ENCODE peak calls at places on chromosome 5, in four cellular contexts. U, Y, M and F are unnamed samples.

GRCh38 chr5:74589204-74590056 is 51.1 kb downstream of the ENC1 start:
- DNase-seq in U (no peak), Y (no peak), M (no peak), F (no peak)

GRCh38 chr5:21152611-21153010 is 1164.6 kb upstream of the CDH18 start:
- DNase-seq in M (no peak), Y (no peak), U (no peak), F (no peak)

GRCh38 chr5:171706736-171707440 is 78.7 kb upstream of the SMIM23 start:
- DNase-seq in M (no peak), U (no peak), Y (no peak), F (no peak)

GRCh38 chr5:159849437-159850191 is 66.7 kb upstream of the ADRA1B start:
- DNase-seq in M (no peak), Y (no peak), U (no peak), F (no peak)

GRCh38 chr5:146447734-146448380 is 724 bp downstream of the TCERG1 start:
- DNase-seq in Y (no peak), M (no peak), U (no peak), F (peak; percentile 42)

GRCh38 chr5:73448451-73449136 is at the start of gene FOXD1:
- DNase-seq in U (peak; percentile 95), M (peak; percentile 81), Y (no peak), F (peak; percentile 71)

GRCh38 chr5:137398175-137398574 is 101.0 kb downstream of the SPOCK1 start:
- DNase-seq in M (no peak), U (no peak), Y (no peak), F (no peak)

GRCh38 chr5:124457101-124457500 is 289.3 kb downstream of the ZNF608 start:
- DNase-seq in M (no peak), U (no peak), Y (no peak), F (no peak)

GRCh38 chr5:145938699-145939531 is 2.5 kb downstream of the SH3RF2 start:
- DNase-seq in Y (no peak), M (no peak), U (no peak), F (no peak)

GRCh38 chr5:38465045-38465444 is 91.4 kb downstream of the LIFR start:
- DNase-seq in Y (no peak), U (no peak), M (no peak), F (no peak)

GRCh38 chr5:145943674-145944121 is 7.3 kb downstream of the SH3RF2 start:
- DNase-seq in U (no peak), Y (no peak), M (no peak), F (no peak)

GRCh38 chr5:23977996-23978395 is 470.6 kb downstream of the PRDM9 start:
- DNase-seq in U (no peak), Y (peak; percentile 54), M (no peak), F (peak; percentile 15)

GRCh38 chr5:132104561-132104960 is 31.0 kb downstream of the CSF2 start:
- DNase-seq in Y (no peak), U (no peak), M (no peak), F (no peak)

GRCh38 chr5:179906294-179906794 is 1.4 kb downstream of the TBC1D9B start:
- DNase-seq in U (no peak), M (no peak), Y (no peak), F (peak; percentile 49)

DNA sequence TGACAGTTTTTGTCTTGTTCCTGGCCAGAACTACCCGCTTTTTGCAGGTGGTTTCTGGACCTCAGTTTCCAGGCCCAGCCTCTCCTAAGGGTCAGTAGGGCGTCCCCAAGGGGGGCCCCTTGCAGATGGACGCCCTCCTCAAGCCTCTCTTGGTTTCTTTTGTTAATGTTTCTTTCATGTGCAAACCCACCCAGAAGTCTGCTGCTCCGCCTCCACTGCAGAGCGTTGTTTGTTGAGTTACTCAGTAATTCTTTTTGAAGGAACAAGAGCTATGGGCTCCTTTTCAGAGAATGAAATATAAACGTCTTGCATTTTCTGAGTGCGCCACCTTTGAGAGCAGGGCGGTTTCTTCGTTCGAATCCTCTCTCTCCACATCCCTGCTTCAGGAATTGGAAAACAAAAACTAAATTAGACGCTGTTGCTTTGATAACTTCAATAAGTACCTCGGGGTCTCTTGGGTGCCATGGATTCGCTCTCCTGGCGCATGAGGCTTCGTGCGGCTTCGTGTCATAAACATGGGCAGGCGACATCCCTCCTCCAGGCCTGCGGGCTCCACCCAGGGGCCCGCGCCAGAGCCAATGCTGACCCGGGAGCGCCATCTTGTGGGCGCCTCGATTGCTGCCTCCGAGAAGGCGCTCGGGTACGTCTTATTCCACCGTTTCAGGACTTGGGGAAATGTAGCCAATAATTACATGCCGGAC is 38.3 kb upstream of the CKMT2 start:
- DNase-seq in U (peak; percentile 94), M (peak; percentile 80), Y (peak; percentile 47), F (peak; percentile 75)
- H3K4me3 ChIP-seq in U (no peak overlapping the region), M (no peak overlapping the region), Y (no peak overlapping the region), F (no peak overlapping the region)

GRCh38 chr5:60490597-60491166 is 209.3 kb downstream of the DEPDC1B start:
- DNase-seq in Y (no peak), U (no peak), M (no peak), F (no peak)
- H3K4me1 ChIP-seq in Y (no peaks in the 10 kb centered on the region), U (peaks cover 19% of the 10 kb centered on the region), M (no peaks in the 10 kb centered on the region), F (no peaks in the 10 kb centered on the region)

GRCh38 chr5:154197801-154198461 is 7.4 kb downstream of the GALNT10 start:
- DNase-seq in M (no peak), U (no peak), Y (no peak), F (no peak)

GRCh38 chr5:154196955-154197652 is 6.6 kb downstream of the GALNT10 start:
- DNase-seq in Y (no peak), U (no peak), M (no peak), F (peak; percentile 26)

GRCh38 chr5:154199671-154200220 is 9.2 kb downstream of the GALNT10 start:
- DNase-seq in Y (no peak), U (no peak), M (no peak), F (no peak)

GRCh38 chr5:154199263-154199662 is 8.7 kb downstream of the GALNT10 start:
- DNase-seq in M (no peak), Y (no peak), U (no peak), F (no peak)

DNA sequence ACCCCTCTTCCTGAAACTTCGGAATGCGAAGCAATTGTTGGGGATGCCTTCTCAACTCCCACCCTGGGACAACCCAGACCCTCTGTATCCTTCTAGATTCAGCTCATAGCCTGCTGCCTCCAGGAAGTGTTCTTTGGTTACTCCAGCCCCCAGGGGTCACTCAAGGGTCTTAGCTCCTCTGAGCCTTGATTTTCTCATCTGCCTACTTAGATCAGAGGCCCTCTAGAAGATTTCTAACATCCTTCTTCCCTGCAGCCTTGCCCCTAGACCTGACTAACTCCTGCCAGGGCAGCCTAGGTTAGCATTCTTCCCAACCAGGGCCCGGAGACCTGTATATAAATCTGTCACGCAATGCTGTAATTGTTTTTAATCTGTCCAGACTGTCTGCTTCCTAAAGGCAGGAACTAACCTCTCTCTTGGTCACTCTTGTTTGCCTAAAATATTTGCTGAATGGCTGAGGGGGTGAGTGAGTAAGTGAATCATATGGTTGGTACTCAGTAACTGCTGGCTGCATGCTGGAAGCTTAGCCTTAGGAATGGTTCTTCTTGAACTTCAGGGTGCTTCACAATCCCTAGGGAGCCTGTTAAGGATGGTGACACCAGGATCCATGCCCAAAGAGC is 8.2 kb downstream of the GALNT10 start:
- DNase-seq in Y (no peak), M (no peak), U (no peak), F (no peak)
- H3K36me3 ChIP-seq in Y (no peaks in the 10 kb centered on the region), M (no peaks in the 10 kb centered on the region), U (no peaks in the 10 kb centered on the region), F (no peaks in the 10 kb centered on the region)

DNA sequence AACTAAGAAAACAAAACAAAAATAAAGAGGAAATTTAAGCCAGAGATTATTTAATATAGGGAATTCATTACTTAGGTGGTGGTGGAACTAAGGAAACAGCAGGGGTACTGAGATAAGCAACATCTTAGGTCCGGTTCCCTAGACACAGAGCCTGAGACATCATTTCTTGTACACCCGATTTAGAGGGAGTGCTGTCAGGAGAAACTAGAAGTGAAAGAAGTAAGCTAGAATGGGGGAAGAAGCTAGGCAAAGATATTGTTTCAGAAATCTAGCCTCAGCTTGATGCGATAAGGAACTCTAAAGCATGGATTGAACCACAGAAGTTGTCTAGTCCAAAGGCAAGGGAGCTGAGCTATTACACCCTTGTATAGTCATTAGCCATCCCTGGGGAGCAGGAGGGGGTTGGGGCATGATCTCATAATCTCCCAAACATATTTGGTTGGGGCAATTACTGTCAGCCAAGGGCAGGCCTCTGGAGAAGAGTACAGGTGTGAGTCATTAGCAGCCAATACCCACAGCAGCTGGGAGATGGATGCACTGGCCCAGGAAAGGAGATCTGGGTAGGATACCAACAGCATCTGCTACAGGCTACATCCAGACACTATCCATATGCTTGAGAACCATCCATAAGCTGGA is 194.5 kb downstream of the ARL15 start:
- DNase-seq in U (no peak), Y (no peak), M (no peak), F (no peak)
- H3K4me3 ChIP-seq in U (no peak overlapping the region), Y (no peak overlapping the region), M (no peak overlapping the region), F (no peak overlapping the region)